ENCODE peak calls at places on chromosome 14, in four cellular contexts. M is Caco-2, K is WTC11, F is dorsolateral prefrontal cortex. C is an unnamed sample.

GRCh38 chr14:76309572-76310551 is 66.1 kb upstream of the ESRRB start:
- DNase-seq in M (no peak), K (peak), F (no peak), C (peak)

GRCh38 chr14:51180577-51180976 is 59.5 kb upstream of the TMX1 start:
- DNase-seq in F (no peak), K (no peak), M (no peak), C (no peak)

GRCh38 chr14:50030049-50030448 is 86.3 kb downstream of the VCPKMT start:
- DNase-seq in K (no peak), F (no peak), M (no peak), C (no peak)

GRCh38 chr14:39469094-39469710 is 37.0 kb upstream of the FBXO33 start:
- DNase-seq in F (no peak), K (peak), M (peak), C (no peak)

GRCh38 chr14:77023001-77023996 is 5.2 kb downstream of the IRF2BPL start:
- DNase-seq in F (peak), K (peak), M (peak), C (peak)

GRCh38 chr14:67453575-67454300 is 34.8 kb downstream of the TMEM229B start:
- DNase-seq in M (no peak), F (no peak), K (no peak), C (no peak)

GRCh38 chr14:103199141-103199540 is 75.9 kb downstream of the TNFAIP2 start:
- DNase-seq in K (no peak), F (no peak), M (no peak), C (no peak)

GRCh38 chr14:90643982-90644510 is 172.2 kb downstream of the TTC7B start:
- DNase-seq in K (no peak), F (no peak), M (no peak), C (no peak)

GRCh38 chr14:69614592-69614991 is 3.2 kb downstream of the SUSD6 start:
- DNase-seq in K (no peak), M (no peak), F (no peak), C (no peak)

GRCh38 chr14:52051251-52051650 is 17.6 kb downstream of the NID2 start:
- DNase-seq in F (no peak), M (no peak), K (no peak), C (no peak)

GRCh38 chr14:69703047-69704046 is 63.6 kb upstream of the SRSF5 start:
- DNase-seq in M (no peak), K (no peak), F (no peak), C (no peak)

GRCh38 chr14:26394114-26394855 is 203.5 kb downstream of the NOVA1 start:
- DNase-seq in K (no peak), M (peak), F (no peak), C (no peak)

GRCh38 chr14:21014761-21015190 is 10.1 kb downstream of the NDRG2 start:
- DNase-seq in M (peak), K (peak), F (peak), C (peak)

GRCh38 chr14:105171004-105171673 is 2.6 kb upstream of the JAG2 start:
- DNase-seq in F (no peak), K (no peak), M (no peak), C (no peak)

GRCh38 chr14:34113051-34113511 is 162.2 kb upstream of the EGLN3 start:
- DNase-seq in M (peak), K (no peak), F (no peak), C (no peak)

GRCh38 chr14:23018107-23018506 is 8.2 kb upstream of the C14orf93 start:
- DNase-seq in F (no peak), M (no peak), K (no peak), C (no peak)

GRCh38 chr14:68574906-68575305 is 218.0 kb downstream of the ZFP36L1 start:
- DNase-seq in M (no peak), K (no peak), F (no peak), C (no peak)

GRCh38 chr14:89351364-89351957 is 65.6 kb downstream of the FOXN3 start:
- DNase-seq in K (peak), F (no peak), M (peak), C (no peak)

GRCh38 chr14:65853407-65853955 is 441.0 kb downstream of the FUT8 start:
- DNase-seq in M (no peak), K (no peak), F (no peak), C (no peak)
- TF ChIP-seq CTCF in M (no peak), K (no peak), F (no peak), C (no peak)

GRCh38 chr14:63039800-63040380 is 5.4 kb downstream of the KCNH5 start:
- DNase-seq in F (no peak), M (no peak), K (no peak), C (no peak)
- TF ChIP-seq CTCF in F (peak), M (peak), K (no peak), C (peak)

GRCh38 chr14:99896371-99896770 is 103.2 kb downstream of the EML1 start:
- DNase-seq in M (no peak), K (no peak), F (no peak), C (no peak)

GRCh38 chr14:99905121-99905520 is 111.9 kb downstream of the EML1 start:
- DNase-seq in F (no peak), K (no peak), M (no peak), C (no peak)

GRCh38 chr14:99904506-99904905 is 111.3 kb downstream of the EML1 start:
- DNase-seq in M (no peak), K (no peak), F (no peak), C (no peak)

GRCh38 chr14:99902925-99903324 is 109.7 kb downstream of the EML1 start:
- DNase-seq in M (no peak), K (no peak), F (no peak), C (no peak)

DNA sequence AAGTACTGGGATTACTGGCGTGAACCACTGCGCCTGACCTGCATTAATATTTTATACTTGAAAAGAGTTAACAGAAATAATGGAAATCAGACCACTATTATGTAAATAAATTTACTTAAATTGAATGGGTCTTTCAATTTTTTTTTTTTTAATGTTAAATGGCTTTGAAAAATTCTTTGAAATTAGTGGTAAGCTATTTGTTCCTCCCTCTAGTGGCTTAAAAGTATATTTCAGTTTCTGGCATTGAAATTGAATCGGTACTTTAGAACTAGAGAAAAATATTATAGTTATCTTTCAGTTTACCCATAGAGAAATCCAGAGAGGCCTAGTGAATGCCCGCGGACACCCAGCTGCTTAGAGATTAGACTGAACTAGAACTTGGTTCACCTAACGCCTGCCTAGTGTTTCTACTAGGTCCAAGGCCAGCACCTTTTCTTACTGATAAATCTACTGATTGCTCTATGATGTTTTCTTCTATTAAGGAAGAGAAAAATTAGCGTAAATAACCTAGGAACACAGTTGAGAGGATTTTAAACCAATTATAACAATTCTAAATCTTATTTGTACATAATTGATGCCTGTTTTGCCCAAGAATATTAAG is 106.5 kb downstream of the EML1 start:
- DNase-seq in M (no peak), K (no peak), F (no peak), C (no peak)
- TF ChIP-seq CTCF in M (peak), K (peak), F (peak), C (peak)

GRCh38 chr14:64801800-64802199 is 77.9 kb downstream of the SPTB start:
- DNase-seq in K (peak), M (no peak), F (no peak), C (no peak)
- TF ChIP-seq CTCF in K (peak), M (peak), F (peak), C (peak)

GRCh38 chr14:70714055-70714550 is 72.4 kb downstream of the TTC9 start:
- DNase-seq in F (no peak), M (no peak), K (peak), C (peak)
- TF ChIP-seq CTCF in F (peak), M (peak), K (peak), C (peak)

DNA sequence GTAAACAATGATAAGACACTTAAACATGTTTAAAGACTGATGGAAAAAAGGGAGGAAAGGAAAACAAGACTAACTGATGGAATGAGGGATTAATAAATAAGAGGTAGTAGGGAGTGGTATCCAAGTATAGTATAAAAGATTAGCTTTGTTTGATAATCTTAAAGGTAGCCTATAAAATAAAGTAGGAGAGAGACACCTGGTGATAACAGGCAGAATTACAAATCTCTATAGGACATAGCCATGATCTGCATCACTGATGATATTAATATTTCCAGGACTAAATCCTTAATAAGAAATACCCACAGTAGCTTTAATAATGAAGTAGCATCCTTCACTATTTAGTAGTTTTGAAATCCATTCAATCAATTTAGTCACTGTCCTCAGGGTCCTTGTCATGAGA is 30.4 kb downstream of the DLGAP5 start:
- DNase-seq in K (no peak), M (no peak), F (no peak), C (no peak)
- TF ChIP-seq CTCF in K (no peak), M (peak), F (peak), C (peak)

C was measured in progenitor cell of endocrine pancreas.